ENCODE peak calls at places on chromosomes 3 and 15, in five cellular contexts. I is H9, D is mesenchymal stem cell, J is neuronal stem cell, B is H1. W is an unnamed sample.

GRCh38 chr15:68203486-68203885 is 1.6 kb downstream of the CALML4 start:
- DNase-seq in I (no peak), D (no peak), J (no peak), B (no peak), W (no peak)

GRCh38 chr3:157290761-157291160 is 130.8 kb upstream of the CCNL1 start:
- DNase-seq in I (no peak), D (peak), J (no peak), B (no peak), W (peak)

GRCh38 chr15:84766461-84767005 is 18.1 kb downstream of the ZNF592 start:
- DNase-seq in I (no peak), D (no peak), J (no peak), B (no peak), W (no peak)

GRCh38 chr3:19931180-19931692 is 2.8 kb downstream of the EFHB start:
- DNase-seq in I (no peak), D (peak), J (no peak), B (no peak), W (no peak)

GRCh38 chr15:29064731-29065130 is 179.0 kb downstream of the APBA2 start:
- DNase-seq in I (no peak), D (no peak), J (no peak), B (no peak), W (no peak)

GRCh38 chr15:57330619-57331018 is 45.7 kb upstream of the CGNL1 start:
- DNase-seq in I (no peak), D (no peak), J (no peak), B (no peak), W (peak)

GRCh38 chr3:124934577-124934976 is at the start of gene MUC13:
- DNase-seq in I (no peak), D (no peak), J (no peak), B (no peak), W (no peak)

GRCh38 chr3:157282261-157283191 is 122.6 kb upstream of the CCNL1 start:
- DNase-seq in I (no peak), D (peak), J (no peak), B (no peak), W (peak)

GRCh38 chr3:33915796-33916589 is 117.6 kb downstream of the PDCD6IP start:
- DNase-seq in I (no peak), D (peak), J (no peak), B (peak), W (peak)

GRCh38 chr15:91465696-91466095 is 365.6 kb downstream of the SV2B start:
- DNase-seq in I (no peak), D (no peak), J (no peak), B (no peak), W (no peak)

GRCh38 chr15:98525625-98526024 is 122.7 kb upstream of the IGF1R start:
- DNase-seq in I (no peak), D (no peak), J (no peak), B (no peak), W (no peak)

GRCh38 chr3:139358857-139359562 is 15.2 kb downstream of the MRPS22 start:
- DNase-seq in I (no peak), D (no peak), J (peak), B (no peak), W (no peak)

GRCh38 chr15:22262613-22263020 is 182.3 kb downstream of the OR4M2 start:
- DNase-seq in I (no peak), D (no peak), J (no peak), B (no peak), W (no peak)

GRCh38 chr3:126321490-126321889 is 35.7 kb downstream of the KLF15 start:
- DNase-seq in I (peak), D (no peak), J (no peak), B (no peak), W (no peak)

GRCh38 chr3:31009881-31010280 is 115.4 kb upstream of the GADL1 start:
- DNase-seq in I (no peak), D (no peak), J (peak), B (no peak), W (no peak)

GRCh38 chr3:24502690-24503089 is 8.0 kb upstream of the THRB start:
- DNase-seq in I (no peak), D (peak), J (no peak), B (no peak), W (no peak)

GRCh38 chr15:57455969-57456368 is 79.7 kb downstream of the CGNL1 start:
- DNase-seq in I (no peak), D (no peak), J (no peak), B (no peak), W (no peak)

GRCh38 chr3:156558389-156558788 is 3.5 kb upstream of the SSR3 start:
- DNase-seq in I (no peak), D (no peak), J (no peak), B (no peak), W (no peak)

GRCh38 chr3:172869797-172870518 is 119.4 kb downstream of the ECT2 start:
- DNase-seq in I (no peak), D (no peak), J (no peak), B (no peak), W (no peak)

GRCh38 chr3:160134964-160135363 is 90.3 kb upstream of the C3orf80 start:
- DNase-seq in I (no peak), D (peak), J (no peak), B (no peak), W (peak)

GRCh38 chr15:101058735-101059134 is 139.6 kb downstream of the LRRK1 start:
- DNase-seq in I (peak), D (peak), J (no peak), B (no peak), W (no peak)

GRCh38 chr3:53842436-53843194 is 3.6 kb downstream of the CHDH start:
- DNase-seq in I (peak), D (no peak), J (no peak), B (no peak), W (peak)

GRCh38 chr3:167861649-167862048 is 126.1 kb downstream of the SERPINI1 start:
- DNase-seq in I (no peak), D (peak), J (no peak), B (no peak), W (no peak)

DNA sequence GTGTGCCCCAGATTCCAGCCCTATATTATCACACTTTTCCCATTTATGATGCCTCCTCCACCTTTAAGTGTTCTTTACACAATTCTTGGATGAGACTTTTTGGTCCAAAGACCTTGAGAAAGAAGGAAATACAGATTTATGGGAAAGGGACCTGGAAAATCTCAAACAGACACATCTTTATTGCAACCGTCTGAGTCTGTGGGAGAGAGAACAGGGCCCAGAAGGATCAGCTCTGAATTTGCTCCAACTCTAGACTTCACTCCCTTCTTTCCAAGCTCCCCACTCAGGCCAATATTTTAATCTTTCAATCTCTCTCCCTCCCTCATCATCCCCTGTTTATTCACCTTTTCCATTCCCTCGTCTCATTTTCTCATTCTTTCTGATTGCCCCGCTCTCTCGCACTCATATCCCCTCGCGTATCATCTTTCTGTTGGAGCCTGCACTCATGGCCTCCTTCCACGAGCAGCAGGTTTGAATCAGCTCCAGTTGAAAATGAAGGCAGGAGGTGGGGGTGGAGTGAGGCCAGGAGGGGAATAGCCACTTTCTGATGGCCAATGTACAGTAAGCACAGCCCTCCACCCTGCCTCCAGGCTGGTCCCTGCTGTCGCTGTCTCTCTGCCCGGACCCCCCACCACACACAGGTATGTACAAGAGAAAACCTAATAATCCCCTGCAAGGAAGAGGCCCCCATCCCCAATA is 63.6 kb upstream of the BOC start:
- DNase-seq in I (no peak), D (no peak), J (no peak), B (no peak), W (no peak)
- H4K91ac ChIP-seq in I (no peak), D (peak), J (no peak), B (no peak), W (no peak)

GRCh38 chr15:31020542-31020941 is 29.1 kb upstream of the MTMR10 start:
- DNase-seq in I (no peak), D (no peak), J (no peak), B (no peak), W (peak)
- H4K91ac ChIP-seq in I (no peak), D (no peak), J (no peak), B (no peak), W (no peak)

GRCh38 chr3:49722896-49723295 is 855 bp downstream of the GMPPB start:
- DNase-seq in I (no peak), D (no peak), J (no peak), B (no peak), W (no peak)

GRCh38 chr3:49723301-49723630 is 485 bp downstream of the GMPPB start:
- DNase-seq in I (peak), D (peak), J (no peak), B (no peak), W (peak)

GRCh38 chr3:49725906-49726681 is 2.3 kb upstream of the GMPPB start:
- DNase-seq in I (no peak), D (no peak), J (no peak), B (no peak), W (no peak)

GRCh38 chr3:49723631-49724551 is at the start of gene GMPPB:
- DNase-seq in I (peak), D (peak), J (peak), B (peak), W (peak)

GRCh38 chr3:49724586-49724985 is 835 bp upstream of the GMPPB start:
- DNase-seq in I (peak), D (no peak), J (no peak), B (no peak), W (peak)
- H4K91ac ChIP-seq in I (peak), D (no peak), J (no peak), B (peak), W (peak)

DNA sequence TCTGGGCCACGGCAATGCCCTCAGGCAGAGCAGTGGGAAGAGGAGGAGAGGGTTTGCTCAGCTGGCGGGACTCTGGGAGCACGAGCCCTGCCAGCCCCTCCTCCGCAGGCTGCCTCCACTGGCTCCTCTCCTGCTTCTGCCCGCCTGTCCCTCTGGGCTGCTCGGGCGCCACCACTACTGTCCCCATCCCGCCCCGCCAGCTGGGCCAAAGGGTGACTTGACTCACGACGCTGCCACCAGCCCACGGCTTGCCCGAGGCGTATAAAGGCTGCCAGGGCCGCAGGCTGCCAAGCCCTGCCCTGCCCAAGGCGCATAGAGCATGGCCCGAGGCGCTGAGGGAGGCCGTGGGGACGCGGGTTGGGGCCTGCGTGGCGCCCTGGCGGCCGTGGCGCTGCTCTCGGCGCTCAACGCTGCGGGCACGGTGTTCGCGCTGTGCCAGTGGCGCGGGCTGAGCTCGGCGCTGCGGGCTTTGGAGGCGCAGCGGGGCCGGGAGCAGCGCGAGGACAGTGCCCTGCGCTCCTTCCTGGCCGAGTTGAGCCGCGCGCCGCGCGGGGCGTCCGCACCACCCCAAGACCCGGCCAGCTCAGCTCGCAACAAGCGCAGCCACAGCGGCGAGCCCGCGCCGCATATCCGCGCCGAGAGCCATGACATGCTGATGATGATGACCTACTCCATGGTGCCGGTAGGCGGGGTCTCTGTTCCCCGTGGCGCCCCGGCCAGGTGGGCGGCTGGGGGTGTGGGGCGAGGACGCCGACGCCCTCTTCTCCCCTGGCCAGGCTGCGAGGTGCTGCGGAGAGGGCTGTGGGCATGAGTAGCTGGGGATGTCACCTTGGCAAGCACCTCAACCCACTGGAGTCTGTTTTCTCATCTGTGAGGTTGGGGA is at the start of gene GLDN:
- DNase-seq in I (peak), D (peak), J (peak), B (peak), W (peak)
- H4K91ac ChIP-seq in I (no peak), D (peak), J (no peak), B (no peak), W (no peak)

DNA sequence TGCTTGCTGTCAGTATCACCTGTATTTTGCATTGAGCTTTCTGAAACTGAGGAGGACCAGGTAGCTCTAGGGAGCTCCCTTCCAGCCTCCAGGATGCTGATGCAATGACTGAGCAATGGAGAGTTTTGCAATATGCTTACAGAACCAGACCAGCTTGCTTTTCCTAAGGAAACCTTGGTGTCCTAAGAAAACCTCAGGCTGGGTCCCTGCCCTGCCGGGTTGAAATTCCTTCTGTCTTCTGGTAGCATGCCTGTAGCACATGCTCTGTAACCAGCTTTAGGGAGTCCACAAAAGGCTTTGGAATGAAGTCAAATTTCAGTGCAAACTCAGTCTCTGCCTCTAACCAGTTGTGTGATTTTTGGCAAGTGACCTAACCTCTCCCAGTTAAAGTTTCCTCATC is 65.8 kb upstream of the GSK3B start:
- DNase-seq in I (no peak), D (peak), J (no peak), B (no peak), W (peak)
- H4K91ac ChIP-seq in I (no peak), D (no peak), J (no peak), B (no peak), W (peak)